ENCODE peak calls at places on chromosome 20, in ten cellular contexts. H is endodermal cell; C is psoas muscle; F is SK-N-SH; B is uterus; V is GM23248; P is IMR-90; M is naive thymus-derived CD4-positive, alpha-beta T cell; X is CD8-positive, alpha-beta memory T cell; W is neural progenitor cell. Y is an unnamed sample.

GRCh38 chr20:38951611-38952010 is 10.5 kb upstream of the DHX35 start:
- DNase-seq in V (no peak), P (no peak), B (no peak), W (no peak), M (no peak), F (no peak), C (no peak), X (no peak), H (no peak), Y (no peak)

GRCh38 chr20:33709905-33710541 is 10.1 kb downstream of the PXMP4 start:
- DNase-seq in H (peak; percentile 74), P (no peak), B (no peak), W (no peak), C (no peak), M (no peak), V (no peak), F (no peak), X (no peak), Y (no peak)

GRCh38 chr20:41391587-41392001 is 25.0 kb upstream of the EMILIN3 start:
- DNase-seq in C (no peak), P (no peak), W (peak; percentile 30), M (no peak), B (no peak), X (no peak), V (no peak), H (peak; percentile 54), F (no peak), Y (no peak)

GRCh38 chr20:38013891-38014290 is 19.4 kb downstream of the TTI1 start:
- DNase-seq in X (no peak), H (no peak), C (no peak), F (no peak), W (no peak), M (no peak), P (no peak), V (no peak), B (no peak), Y (no peak)

GRCh38 chr20:38181207-38181693 is 16.2 kb upstream of the TGM2 start:
- DNase-seq in X (no peak), B (no peak), F (no peak), P (no peak), W (peak; percentile 34), H (no peak), C (no peak), M (no peak), V (no peak), Y (peak; percentile 77)

GRCh38 chr20:36230019-36230418 is 6.3 kb upstream of the AAR2 start:
- DNase-seq in P (no peak), X (no peak), M (no peak), C (no peak), V (no peak), B (no peak), F (no peak), W (no peak), H (no peak), Y (no peak)

GRCh38 chr20:57237006-57237953 is 29.2 kb downstream of the BMP7 start:
- DNase-seq in V (peak; percentile 18), C (no peak), X (no peak), F (no peak), B (no peak), W (no peak), P (no peak), H (no peak), M (no peak), Y (no peak)

GRCh38 chr20:19975901-19976300 is 41.3 kb upstream of the NAA20 start:
- DNase-seq in C (no peak), P (no peak), H (no peak), W (no peak), M (no peak), B (no peak), V (peak; percentile 58), X (no peak), F (no peak), Y (no peak)

GRCh38 chr20:57387945-57388351 is 3.2 kb upstream of the RBM38 start:
- DNase-seq in B (peak; percentile 14), X (no peak), V (no peak), W (no peak), H (no peak), M (no peak), P (no peak), F (no peak), C (no peak), Y (peak; percentile 70)

GRCh38 chr20:25270829-25271251 is 23.0 kb downstream of the PYGB start:
- DNase-seq in M (no peak), V (no peak), P (no peak), X (no peak), C (peak; percentile 6), W (no peak), H (no peak), B (peak; percentile 13), F (no peak), Y (peak; percentile 47)

GRCh38 chr20:24588047-24588635 is 118.7 kb downstream of the SYNDIG1 start:
- DNase-seq in M (no peak), P (no peak), C (no peak), B (no peak), X (no peak), V (no peak), F (no peak), H (no peak), W (no peak), Y (no peak)

GRCh38 chr20:38321959-38322598 is 18.1 kb downstream of the BPI start:
- DNase-seq in W (peak; percentile 75), M (no peak), B (peak; percentile 47), H (peak; percentile 78), P (peak; percentile 73), V (peak; percentile 85), F (peak; percentile 73), X (no peak), C (no peak), Y (no peak)

GRCh38 chr20:25487306-25487705 is 79.8 kb downstream of the GINS1 start:
- DNase-seq in B (no peak), W (no peak), C (no peak), F (no peak), P (no peak), M (no peak), X (no peak), H (no peak), V (peak; percentile 6), Y (no peak)

GRCh38 chr20:58651823-58652605 is 931 bp downstream of the STX16 start:
- DNase-seq in C (peak; percentile 40), P (peak; percentile 73), V (peak; percentile 91), X (peak; percentile 79), F (peak; percentile 69), H (peak; percentile 95), W (peak; percentile 73), B (no peak), M (peak; percentile 81), Y (peak; percentile 74)

GRCh38 chr20:62571667-62572344 is 70.5 kb upstream of the SLCO4A1 start:
- DNase-seq in V (peak; percentile 40), F (peak; percentile 90), W (no peak), P (no peak), H (peak; percentile 81), M (no peak), X (no peak), C (no peak), B (no peak), Y (no peak)

GRCh38 chr20:45163071-45163803 is 11.5 kb upstream of the PI3 start:
- DNase-seq in B (no peak), F (no peak), V (no peak), P (no peak), C (no peak), H (no peak), X (no peak), W (no peak), M (no peak), Y (no peak)
- H3K9me3 ChIP-seq in B (no peaks in the 10 kb centered on the region), F (no peaks in the 10 kb centered on the region), V (no peaks in the 10 kb centered on the region), P (no peaks in the 10 kb centered on the region), C (peaks cover 7% of the 10 kb centered on the region), H (peaks cover 7% of the 10 kb centered on the region), X (no peaks in the 10 kb centered on the region), W (no peaks in the 10 kb centered on the region), M (no peaks in the 10 kb centered on the region), Y (peaks cover 16% of the 10 kb centered on the region)

GRCh38 chr20:1184638-1185315 is at the start of gene TMEM74B:
- DNase-seq in V (peak; percentile 25), F (peak; percentile 79), C (no peak), W (peak; percentile 50), P (no peak), H (peak; percentile 74), X (no peak), B (no peak), M (no peak), Y (no peak)

GRCh38 chr20:1184260-1184637 is 532 bp downstream of the TMEM74B start:
- DNase-seq in F (peak; percentile 39), V (no peak), B (no peak), C (no peak), P (no peak), X (no peak), M (no peak), H (no peak), W (no peak), Y (no peak)

GRCh38 chr20:1185781-1186334 is 1.1 kb upstream of the TMEM74B start:
- DNase-seq in W (peak; percentile 83), B (no peak), F (peak; percentile 88), X (peak; percentile 33), P (peak; percentile 26), H (peak; percentile 89), C (peak; percentile 50), V (peak; percentile 69), M (peak; percentile 46), Y (no peak)

GRCh38 chr20:1186367-1186991 is 1.7 kb upstream of the TMEM74B start:
- DNase-seq in C (no peak), F (no peak), M (no peak), V (no peak), P (no peak), H (peak; percentile 66), X (no peak), B (no peak), W (no peak), Y (no peak)

DNA sequence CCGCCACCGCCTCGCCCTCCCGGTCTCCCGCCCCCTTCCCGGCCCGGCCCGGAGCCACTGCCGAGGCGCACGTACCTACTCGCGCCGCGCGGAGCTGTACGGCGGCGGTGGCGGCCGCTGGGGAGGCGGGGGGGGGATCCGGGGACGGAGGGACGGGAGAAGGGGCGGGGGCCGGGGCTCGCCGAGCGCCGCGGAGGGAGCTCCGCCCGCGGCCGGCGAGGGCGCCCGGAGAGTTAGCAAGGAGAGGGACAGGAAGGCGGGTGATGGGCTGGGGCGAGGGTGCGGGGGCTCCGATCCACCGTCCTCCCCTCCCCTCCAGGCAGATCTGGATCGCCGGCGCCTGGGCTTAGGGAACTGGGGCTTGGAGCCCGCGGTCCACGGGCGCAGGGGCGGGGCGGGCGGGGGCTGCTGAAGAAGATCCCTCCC is 548 bp upstream of the TMEM74B start:
- DNase-seq in P (no peak), V (peak; percentile 21), B (no peak), C (no peak), F (peak; percentile 87), M (no peak), H (no peak), W (peak; percentile 65), X (no peak), Y (no peak)
- H3K27ac ChIP-seq in P (no peak overlapping the region), V (no peak overlapping the region), B (no peak overlapping the region), C (no peak overlapping the region), F (no peak overlapping the region), M (no peak overlapping the region), H (no peak overlapping the region), W (no peak overlapping the region), X (no peak overlapping the region), Y (no peak overlapping the region)

GRCh38 chr20:49247792-49248191 is 28.6 kb downstream of the DDX27 start:
- DNase-seq in H (no peak), W (no peak), P (no peak), M (no peak), B (no peak), X (no peak), C (no peak), F (no peak), V (no peak), Y (no peak)
- H3K36me3 ChIP-seq in H (peaks cover 96% of the 10 kb centered on the region), W (no peaks in the 10 kb centered on the region), P (peaks cover 72% of the 10 kb centered on the region), M (peaks cover 42% of the 10 kb centered on the region), B (no peaks in the 10 kb centered on the region), X (peaks cover 56% of the 10 kb centered on the region), C (peaks cover 12% of the 10 kb centered on the region), F (peaks cover 59% of the 10 kb centered on the region), V (peaks cover 50% of the 10 kb centered on the region), Y (peaks cover 99% of the 10 kb centered on the region)

GRCh38 chr20:15287331-15287730 is 949.9 kb upstream of the FLRT3 start:
- DNase-seq in W (no peak), P (no peak), B (no peak), C (no peak), F (no peak), H (no peak), M (no peak), V (no peak), X (no peak), Y (no peak)
- H3K9me3 ChIP-seq in W (no peaks in the 10 kb centered on the region), P (no peaks in the 10 kb centered on the region), B (no peaks in the 10 kb centered on the region), C (no peaks in the 10 kb centered on the region), F (no peaks in the 10 kb centered on the region), H (no peaks in the 10 kb centered on the region), M (no peaks in the 10 kb centered on the region), V (no peaks in the 10 kb centered on the region), X (no peaks in the 10 kb centered on the region), Y (no peaks in the 10 kb centered on the region)

Y was measured in RWPE2.